ENCODE peak calls at places on chromosomes 13 and 19, in six cellular contexts. Y, W, H, X, J and U are unnamed samples. For H3K4me1, the result is how much of the 10 kb centered on the place peaks cover.

GRCh38 chr13:103299079-103299478 is 232.9 kb upstream of the SLC10A2 start:
- DNase-seq in X (no peak), W (no peak), J (no peak), H (no peak), Y (no peak), U (no peak)

GRCh38 chr13:106619688-106620555 is 52.0 kb upstream of the ARGLU1 start:
- DNase-seq in X (no peak), Y (peak), J (peak), W (no peak), H (peak), U (peak)

GRCh38 chr19:4678881-4679379 is 8.8 kb upstream of the MYDGF start:
- DNase-seq in H (peak), Y (peak), W (no peak), J (no peak), X (no peak), U (peak)

GRCh38 chr13:35489050-35489449 is 12.6 kb upstream of the MAB21L1 start:
- DNase-seq in X (no peak), W (no peak), J (no peak), Y (no peak), H (no peak), U (no peak)

GRCh38 chr13:49533586-49534269 is 38.0 kb downstream of the PHF11 start:
- DNase-seq in J (no peak), W (no peak), X (no peak), Y (no peak), H (no peak), U (no peak)

GRCh38 chr13:33433316-33433715 is 147.8 kb upstream of the STARD13 start:
- DNase-seq in W (no peak), Y (no peak), H (no peak), J (no peak), X (no peak), U (no peak)

GRCh38 chr13:27370305-27370853 is 54.0 kb upstream of the GTF3A start:
- DNase-seq in X (no peak), H (no peak), W (no peak), J (no peak), Y (no peak), U (no peak)

GRCh38 chr19:48899781-48900476 is at the start of gene NUCB1:
- DNase-seq in H (peak), X (peak), W (peak), Y (peak), J (peak), U (peak)

GRCh38 chr13:99221567-99222239 is 21.0 kb downstream of the UBAC2 start:
- DNase-seq in W (no peak), Y (no peak), J (no peak), X (no peak), H (no peak), U (no peak)

GRCh38 chr13:30418886-30419459 is 3.3 kb upstream of the UBE2L5 start:
- DNase-seq in H (no peak), X (no peak), J (no peak), W (no peak), Y (no peak), U (no peak)

GRCh38 chr19:6092329-6093286 is 17.7 kb downstream of the RFX2 start:
- DNase-seq in J (peak), Y (peak), X (peak), H (peak), W (peak), U (peak)
- H3K4me1 ChIP-seq in J (under half), Y (under half), X (under half), H (under half), W (under half), U (under half)

GRCh38 chr13:46134961-46135522 is 30.2 kb upstream of the CPB2 start:
- DNase-seq in W (no peak), H (no peak), X (no peak), J (peak), Y (no peak), U (peak)
- H3K4me3 ChIP-seq in W (no peak), H (no peak), X (no peak), J (no peak), Y (no peak), U (no peak)

DNA sequence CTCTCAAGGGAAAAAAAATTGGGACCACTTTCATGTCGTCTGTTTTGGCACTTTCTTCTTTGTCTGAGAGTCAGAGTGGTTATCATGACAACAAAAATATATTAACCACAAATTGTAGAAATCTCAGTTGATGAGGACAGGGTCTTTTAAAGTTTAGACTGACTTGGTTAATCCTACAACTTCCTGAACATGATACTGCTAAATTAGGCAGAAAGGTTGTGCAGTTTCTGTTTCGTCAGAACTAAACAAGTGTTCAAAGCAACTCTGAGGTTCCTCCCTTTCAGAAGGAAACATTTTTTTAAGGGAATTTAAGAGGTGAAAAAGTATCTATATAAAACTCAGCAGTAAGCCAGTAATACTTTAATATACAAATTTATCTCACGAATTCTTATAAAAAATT is 15.3 kb downstream of the KLF5 start:
- DNase-seq in Y (no peak), J (no peak), X (no peak), W (no peak), H (no peak), U (no peak)
- H3K4me1 ChIP-seq in Y (under half), J (under half), X (under half), W (under half), H (under half), U (under half)

GRCh38 chr19:58181902-58182576 is 822 bp upstream of the ZNF274 start:
- DNase-seq in H (peak), J (no peak), W (no peak), Y (peak), X (no peak), U (peak)
- H3K4me3 ChIP-seq in H (peak), J (peak), W (peak), Y (peak), X (peak), U (peak)

GRCh38 chr19:3184847-3185481 is 766 bp upstream of the NCLN start:
- DNase-seq in W (peak), H (peak), X (peak), J (no peak), Y (peak), U (peak)
- H3K4me1 ChIP-seq in W (under half), H (under half), X (under half), J (under half), Y (under half), U (under half)

GRCh38 chr19:2422951-2423880 is 4.2 kb downstream of the TIMM13 start:
- DNase-seq in J (no peak), X (no peak), Y (peak), H (no peak), W (no peak), U (no peak)

GRCh38 chr19:2421581-2422306 is 5.6 kb downstream of the TIMM13 start:
- DNase-seq in Y (no peak), X (no peak), H (no peak), W (no peak), J (no peak), U (no peak)

GRCh38 chr19:2425622-2426581 is 1.5 kb downstream of the TIMM13 start:
- DNase-seq in W (no peak), X (no peak), J (no peak), Y (no peak), H (no peak), U (no peak)

GRCh38 chr19:2424686-2425621 is 2.4 kb downstream of the TIMM13 start:
- DNase-seq in J (peak), H (peak), Y (peak), W (no peak), X (no peak), U (peak)

DNA sequence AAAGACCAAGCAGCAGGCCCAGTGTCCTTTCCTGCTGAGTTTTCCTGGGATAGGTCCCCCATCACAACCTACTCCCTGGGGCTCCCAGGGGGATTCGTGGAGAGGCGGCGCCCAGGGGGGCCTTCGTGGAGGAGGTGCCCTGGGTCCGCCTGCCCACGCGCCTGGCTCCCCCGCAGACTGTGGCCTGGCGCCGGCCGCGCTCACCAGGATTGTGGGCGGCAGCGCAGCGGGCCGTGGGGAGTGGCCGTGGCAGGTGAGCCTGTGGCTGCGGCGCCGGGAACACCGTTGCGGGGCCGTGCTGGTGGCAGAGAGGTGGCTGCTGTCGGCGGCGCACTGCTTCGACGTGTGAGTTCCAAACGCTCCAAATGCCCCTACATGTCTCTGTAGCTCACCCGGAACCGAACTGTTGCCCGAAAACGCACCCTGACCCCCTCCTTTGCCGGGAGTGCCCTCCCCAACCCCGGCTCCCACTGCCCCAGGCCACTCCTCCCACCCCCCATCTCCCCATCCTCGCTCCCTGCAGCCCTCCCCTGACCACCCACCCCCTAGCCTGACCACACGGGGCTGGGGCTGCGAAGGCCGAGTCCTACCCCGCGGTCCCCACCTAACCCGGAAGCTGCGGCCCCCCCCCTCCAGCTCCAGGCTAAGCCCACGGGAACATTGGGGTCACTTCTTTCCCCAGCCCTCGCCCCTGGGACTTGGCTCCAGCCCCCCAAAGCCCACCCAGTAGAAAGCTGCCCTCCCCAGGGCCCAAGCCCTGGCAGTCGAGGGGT is 3.3 kb downstream of the TIMM13 start:
- DNase-seq in H (no peak), Y (no peak), J (no peak), W (no peak), X (no peak), U (no peak)
- H3K4me3 ChIP-seq in H (no peak), Y (peak), J (no peak), W (no peak), X (no peak), U (no peak)

GRCh38 chr13:69094485-69094884 is 1013.1 kb upstream of the ATXN8OS start:
- DNase-seq in H (no peak), X (no peak), Y (no peak), J (no peak), W (no peak), U (no peak)

DNA sequence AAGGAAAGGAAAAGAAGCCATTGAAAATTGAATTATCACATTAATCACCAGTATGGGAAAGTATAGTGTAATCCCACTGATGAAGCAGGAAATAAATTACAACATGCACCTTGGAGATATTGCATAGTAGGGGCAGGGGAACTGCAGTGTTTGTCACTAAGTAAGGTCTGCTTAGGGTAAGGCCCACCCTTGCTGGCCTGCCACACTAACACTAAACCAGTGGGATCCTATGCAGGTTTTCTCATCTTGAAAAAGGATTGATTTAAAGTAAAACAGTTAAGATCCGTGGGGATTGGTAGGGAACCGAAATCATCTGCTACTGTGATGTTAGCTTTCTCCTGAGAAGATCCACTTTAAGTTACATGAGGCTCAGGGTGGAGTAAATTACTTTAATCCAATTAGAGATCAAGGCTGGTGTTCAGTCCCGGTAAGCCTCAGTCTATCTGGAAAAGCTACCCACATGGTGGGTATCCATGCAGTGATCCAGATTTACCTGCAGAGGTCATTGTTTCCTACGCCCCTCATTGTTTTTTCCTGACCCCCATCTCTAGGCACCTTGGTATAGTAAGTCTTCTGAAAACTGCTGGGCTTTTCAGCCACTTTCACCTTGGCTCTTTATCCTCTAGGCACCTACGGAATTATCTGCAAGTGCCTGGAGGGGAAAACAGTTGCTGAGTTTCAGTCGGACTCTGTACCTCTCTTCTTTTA is 1014.9 kb upstream of the ATXN8OS start:
- DNase-seq in J (no peak), W (no peak), H (no peak), X (no peak), Y (no peak), U (no peak)
- H3K4me1 ChIP-seq in J (under half), W (under half), H (under half), X (under half), Y (under half), U (under half)

DNA sequence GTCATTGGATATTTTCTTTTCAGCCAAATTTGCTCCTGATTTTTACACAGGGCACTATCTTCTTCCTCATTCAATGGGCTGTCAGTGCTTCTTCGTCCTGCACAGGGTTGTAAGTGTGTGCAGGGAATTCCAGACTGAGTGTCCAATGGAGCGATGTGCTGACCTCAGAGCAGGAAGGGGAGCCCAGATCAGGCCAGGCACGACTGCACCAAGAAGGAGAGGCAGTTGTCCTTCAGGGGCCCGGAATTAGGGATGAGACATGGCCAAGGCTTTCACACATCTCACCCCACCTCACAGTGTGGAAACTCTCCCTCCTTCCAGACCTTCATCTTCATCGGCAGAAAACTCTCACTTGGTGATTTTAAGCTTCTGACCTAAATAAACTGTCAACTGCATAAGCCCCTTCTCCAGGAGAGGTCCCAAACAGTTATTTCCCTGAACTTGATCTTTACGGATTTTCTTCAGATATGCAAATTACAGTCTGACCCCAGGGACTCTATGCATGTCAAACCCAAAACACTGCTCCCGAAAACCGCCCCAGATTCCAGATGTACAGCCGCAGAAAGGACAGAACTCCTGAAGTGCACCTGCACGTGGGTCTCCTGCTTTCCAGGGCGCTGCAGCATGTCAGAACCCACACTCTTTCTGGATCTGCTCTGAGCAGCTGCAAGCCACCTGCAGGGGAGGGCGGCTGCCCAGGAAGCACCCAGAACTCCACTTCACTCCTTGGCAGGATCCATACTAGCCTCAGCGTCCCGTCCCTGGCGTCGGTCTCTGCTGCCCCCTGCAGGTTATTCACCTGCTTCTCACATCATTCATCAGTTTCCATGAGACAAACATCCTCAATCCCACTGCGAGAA is 625 bp upstream of the ZNF20 start:
- DNase-seq in J (peak), Y (peak), W (peak), H (peak), X (peak), U (peak)
- H3K4me3 ChIP-seq in J (peak), Y (peak), W (peak), H (peak), X (peak), U (peak)

DNA sequence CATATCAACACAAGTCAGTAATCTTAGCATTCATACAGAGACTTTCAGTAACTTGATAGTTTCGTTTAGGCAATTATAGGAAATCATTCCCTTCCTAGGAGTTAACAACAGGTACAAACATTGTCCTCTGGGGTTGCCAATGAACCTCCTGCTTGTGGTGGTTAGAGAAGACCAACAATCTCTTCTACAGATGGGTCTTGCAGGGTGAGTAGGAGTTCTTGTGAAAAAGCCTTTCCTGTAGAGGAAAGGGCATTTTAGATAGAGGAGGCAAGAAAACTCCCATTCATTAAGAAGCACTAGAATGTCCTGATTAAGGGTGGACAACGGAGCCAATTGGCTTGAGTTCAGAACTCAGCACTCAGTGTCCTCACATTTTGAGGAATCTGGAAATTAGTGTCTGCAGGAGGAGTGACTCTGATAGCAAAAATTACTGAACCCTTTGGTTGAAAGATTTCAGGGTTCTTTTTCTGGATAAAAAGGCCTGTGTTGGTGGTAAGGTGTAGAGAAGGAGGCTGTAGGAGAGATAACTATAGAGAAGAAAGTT is 4.2 kb downstream of the WDFY2 start:
- DNase-seq in W (no peak), Y (peak), J (no peak), X (no peak), H (no peak), U (peak)
- H3K4me1 ChIP-seq in W (under half), Y (half or more), J (under half), X (under half), H (under half), U (half or more)